ENCODE peak calls at places on chromosomes 16 and 17, in eight cellular contexts. T, R, Q, Y, J, W, K and E are unnamed samples.

GRCh38 chr17:27403480-27404005 is 52.7 kb upstream of the KSR1 start:
- DNase-seq in T (no peak), R (no peak), Q (no peak), Y (no peak), J (no peak), W (no peak), K (no peak), E (no peak)

GRCh38 chr17:44589316-44590071 is 32.2 kb downstream of the FZD2 start:
- DNase-seq in T (no peak), R (no peak), Q (no peak), Y (no peak), J (no peak), W (no peak), K (no peak), E (no peak)

GRCh38 chr17:75731716-75732498 is 10.6 kb downstream of the ITGB4 start:
- DNase-seq in T (no peak), R (no peak), Q (no peak), Y (no peak), J (no peak), W (no peak), K (no peak), E (no peak)

GRCh38 chr17:75774988-75775668 is 9.5 kb upstream of the UNK start:
- DNase-seq in T (no peak), R (no peak), Q (no peak), Y (no peak), J (no peak), W (no peak), K (peak; percentile 20), E (no peak)

GRCh38 chr17:75153854-75154194 is 488 bp downstream of the JPT1 start:
- DNase-seq in T (no peak), R (no peak), Q (no peak), Y (no peak), J (no peak), W (no peak), K (no peak), E (peak; percentile 37)

GRCh38 chr17:82831818-82832200 is 8.0 kb downstream of the ZNF750 start:
- DNase-seq in T (no peak), R (no peak), Q (no peak), Y (no peak), J (no peak), W (no peak), K (no peak), E (no peak)

GRCh38 chr17:50114849-50115357 is 15.1 kb downstream of the SAMD14 start:
- DNase-seq in T (no peak), R (peak; percentile 57), Q (no peak), Y (peak; percentile 58), J (peak; percentile 52), W (peak; percentile 41), K (no peak), E (peak; percentile 77)

GRCh38 chr17:53039981-53040380 is 782.7 kb upstream of the KIF2B start:
- DNase-seq in T (no peak), R (no peak), Q (no peak), Y (no peak), J (no peak), W (no peak), K (no peak), E (no peak)

GRCh38 chr16:16782153-16782552 is 403.2 kb downstream of the NPIPA7 start:
- DNase-seq in T (no peak), R (no peak), Q (no peak), Y (no peak), J (no peak), W (no peak), K (no peak), E (no peak)